ENCODE peak calls at places on chromosomes 5 and 9, in nine cellular contexts. One of them, this sample, is unnamed.

GRCh38 chr9:133280387-133280786 is 5.4 kb upstream of the ABO start:
- DNase-seq in fibroblast of the aortic adventitia: no peak
- DNase-seq in Panc1: no peak
- DNase-seq in sigmoid colon: no peak
- DNase-seq in SW480: no peak
- DNase-seq in NCI-H1105 treated with DMSO at 0.1 percent for 48 hours: no peak
- DNase-seq in stimulated activated CD8-positive, alpha-beta memory T cell treated with anti-CD3 and anti-CD28 coated beads, Interleukin-15, amount 100 ng/mL, for 24 hours: no peak
- DNase-seq in HT1080: no peak
- DNase-seq in Caco-2: peak
- DNase-seq in this sample: no peak

GRCh38 chr9:124659099-124659659 is 111.9 kb downstream of the NR6A1 start:
- DNase-seq in fibroblast of the aortic adventitia: peak
- DNase-seq in Panc1: no peak
- DNase-seq in sigmoid colon: peak
- DNase-seq in SW480: peak
- DNase-seq in NCI-H1105 treated with DMSO at 0.1 percent for 48 hours: peak
- DNase-seq in stimulated activated CD8-positive, alpha-beta memory T cell treated with anti-CD3 and anti-CD28 coated beads, Interleukin-15, amount 100 ng/mL, for 24 hours: no peak
- DNase-seq in HT1080: peak
- DNase-seq in Caco-2: peak
- DNase-seq in this sample: peak

GRCh38 chr5:112917453-112918005 is 4.5 kb downstream of the REEP5 start:
- DNase-seq in fibroblast of the aortic adventitia: no peak
- DNase-seq in Panc1: no peak
- DNase-seq in sigmoid colon: no peak
- DNase-seq in SW480: peak
- DNase-seq in NCI-H1105 treated with DMSO at 0.1 percent for 48 hours: no peak
- DNase-seq in stimulated activated CD8-positive, alpha-beta memory T cell treated with anti-CD3 and anti-CD28 coated beads, Interleukin-15, amount 100 ng/mL, for 24 hours: no peak
- DNase-seq in HT1080: no peak
- DNase-seq in Caco-2: peak
- DNase-seq in this sample: peak

GRCh38 chr9:90441814-90442213 is 200.8 kb downstream of the DIRAS2 start:
- DNase-seq in fibroblast of the aortic adventitia: no peak
- DNase-seq in Panc1: no peak
- DNase-seq in sigmoid colon: no peak
- DNase-seq in SW480: peak
- DNase-seq in NCI-H1105 treated with DMSO at 0.1 percent for 48 hours: peak
- DNase-seq in stimulated activated CD8-positive, alpha-beta memory T cell treated with anti-CD3 and anti-CD28 coated beads, Interleukin-15, amount 100 ng/mL, for 24 hours: no peak
- DNase-seq in HT1080: no peak
- DNase-seq in Caco-2: no peak
- DNase-seq in this sample: no peak

GRCh38 chr9:7791364-7791763 is 8.2 kb downstream of the DMAC1 start:
- DNase-seq in fibroblast of the aortic adventitia: no peak
- DNase-seq in Panc1: no peak
- DNase-seq in sigmoid colon: no peak
- DNase-seq in SW480: no peak
- DNase-seq in NCI-H1105 treated with DMSO at 0.1 percent for 48 hours: peak
- DNase-seq in stimulated activated CD8-positive, alpha-beta memory T cell treated with anti-CD3 and anti-CD28 coated beads, Interleukin-15, amount 100 ng/mL, for 24 hours: no peak
- DNase-seq in HT1080: no peak
- DNase-seq in Caco-2: no peak
- DNase-seq in this sample: no peak

GRCh38 chr9:107810493-107810931 is 320.9 kb upstream of the KLF4 start:
- DNase-seq in fibroblast of the aortic adventitia: no peak
- DNase-seq in Panc1: no peak
- DNase-seq in sigmoid colon: no peak
- DNase-seq in SW480: peak
- DNase-seq in NCI-H1105 treated with DMSO at 0.1 percent for 48 hours: no peak
- DNase-seq in stimulated activated CD8-positive, alpha-beta memory T cell treated with anti-CD3 and anti-CD28 coated beads, Interleukin-15, amount 100 ng/mL, for 24 hours: no peak
- DNase-seq in HT1080: peak
- DNase-seq in Caco-2: no peak
- DNase-seq in this sample: peak

GRCh38 chr5:118937393-118938061 is 50.8 kb downstream of the DTWD2 start:
- DNase-seq in fibroblast of the aortic adventitia: peak
- DNase-seq in Panc1: no peak
- DNase-seq in sigmoid colon: no peak
- DNase-seq in SW480: peak
- DNase-seq in NCI-H1105 treated with DMSO at 0.1 percent for 48 hours: no peak
- DNase-seq in stimulated activated CD8-positive, alpha-beta memory T cell treated with anti-CD3 and anti-CD28 coated beads, Interleukin-15, amount 100 ng/mL, for 24 hours: no peak
- DNase-seq in HT1080: peak
- DNase-seq in Caco-2: peak
- DNase-seq in this sample: peak

GRCh38 chr9:82074144-82074543 is 85.6 kb downstream of the SPATA31D1 start:
- DNase-seq in fibroblast of the aortic adventitia: no peak
- DNase-seq in Panc1: no peak
- DNase-seq in sigmoid colon: no peak
- DNase-seq in SW480: no peak
- DNase-seq in NCI-H1105 treated with DMSO at 0.1 percent for 48 hours: no peak
- DNase-seq in stimulated activated CD8-positive, alpha-beta memory T cell treated with anti-CD3 and anti-CD28 coated beads, Interleukin-15, amount 100 ng/mL, for 24 hours: no peak
- DNase-seq in HT1080: no peak
- DNase-seq in Caco-2: no peak
- DNase-seq in this sample: no peak

GRCh38 chr5:1311443-1312055 is 16.7 kb upstream of the TERT start:
- DNase-seq in fibroblast of the aortic adventitia: no peak
- DNase-seq in Panc1: no peak
- DNase-seq in sigmoid colon: no peak
- DNase-seq in SW480: no peak
- DNase-seq in NCI-H1105 treated with DMSO at 0.1 percent for 48 hours: no peak
- DNase-seq in stimulated activated CD8-positive, alpha-beta memory T cell treated with anti-CD3 and anti-CD28 coated beads, Interleukin-15, amount 100 ng/mL, for 24 hours: no peak
- DNase-seq in HT1080: no peak
- DNase-seq in Caco-2: no peak
- DNase-seq in this sample: no peak

GRCh38 chr9:38432922-38433510 is 8.8 kb upstream of the IGFBPL1 start:
- DNase-seq in fibroblast of the aortic adventitia: peak
- DNase-seq in Panc1: no peak
- DNase-seq in sigmoid colon: no peak
- DNase-seq in SW480: peak
- DNase-seq in NCI-H1105 treated with DMSO at 0.1 percent for 48 hours: peak
- DNase-seq in stimulated activated CD8-positive, alpha-beta memory T cell treated with anti-CD3 and anti-CD28 coated beads, Interleukin-15, amount 100 ng/mL, for 24 hours: no peak
- DNase-seq in HT1080: no peak
- DNase-seq in Caco-2: peak
- DNase-seq in this sample: peak

GRCh38 chr5:144202725-144203124 is 32.1 kb downstream of the KCTD16 start:
- DNase-seq in fibroblast of the aortic adventitia: no peak
- DNase-seq in Panc1: no peak
- DNase-seq in sigmoid colon: no peak
- DNase-seq in SW480: no peak
- DNase-seq in NCI-H1105 treated with DMSO at 0.1 percent for 48 hours: no peak
- DNase-seq in stimulated activated CD8-positive, alpha-beta memory T cell treated with anti-CD3 and anti-CD28 coated beads, Interleukin-15, amount 100 ng/mL, for 24 hours: no peak
- DNase-seq in HT1080: no peak
- DNase-seq in Caco-2: no peak
- DNase-seq in this sample: no peak

GRCh38 chr9:134850611-134851010 is 30.0 kb upstream of the FCN2 start:
- DNase-seq in fibroblast of the aortic adventitia: no peak
- DNase-seq in Panc1: no peak
- DNase-seq in sigmoid colon: no peak
- DNase-seq in SW480: no peak
- DNase-seq in NCI-H1105 treated with DMSO at 0.1 percent for 48 hours: no peak
- DNase-seq in stimulated activated CD8-positive, alpha-beta memory T cell treated with anti-CD3 and anti-CD28 coated beads, Interleukin-15, amount 100 ng/mL, for 24 hours: no peak
- DNase-seq in HT1080: no peak
- DNase-seq in Caco-2: no peak
- DNase-seq in this sample: no peak

GRCh38 chr5:78016831-78017529 is 240.8 kb upstream of the TBCA start:
- DNase-seq in fibroblast of the aortic adventitia: no peak
- DNase-seq in Panc1: no peak
- DNase-seq in sigmoid colon: no peak
- DNase-seq in SW480: no peak
- DNase-seq in NCI-H1105 treated with DMSO at 0.1 percent for 48 hours: peak
- DNase-seq in stimulated activated CD8-positive, alpha-beta memory T cell treated with anti-CD3 and anti-CD28 coated beads, Interleukin-15, amount 100 ng/mL, for 24 hours: no peak
- DNase-seq in HT1080: no peak
- DNase-seq in Caco-2: no peak
- DNase-seq in this sample: no peak

GRCh38 chr9:119963258-119963797 is 594.1 kb upstream of the BRINP1 start:
- DNase-seq in fibroblast of the aortic adventitia: peak
- DNase-seq in Panc1: no peak
- DNase-seq in sigmoid colon: no peak
- DNase-seq in SW480: peak
- DNase-seq in NCI-H1105 treated with DMSO at 0.1 percent for 48 hours: no peak
- DNase-seq in stimulated activated CD8-positive, alpha-beta memory T cell treated with anti-CD3 and anti-CD28 coated beads, Interleukin-15, amount 100 ng/mL, for 24 hours: no peak
- DNase-seq in HT1080: peak
- DNase-seq in Caco-2: peak
- DNase-seq in this sample: peak

GRCh38 chr5:126675338-126675737 is 74.6 kb downstream of the PHAX start:
- DNase-seq in fibroblast of the aortic adventitia: no peak
- DNase-seq in Panc1: no peak
- DNase-seq in sigmoid colon: no peak
- DNase-seq in SW480: no peak
- DNase-seq in NCI-H1105 treated with DMSO at 0.1 percent for 48 hours: no peak
- DNase-seq in stimulated activated CD8-positive, alpha-beta memory T cell treated with anti-CD3 and anti-CD28 coated beads, Interleukin-15, amount 100 ng/mL, for 24 hours: no peak
- DNase-seq in HT1080: no peak
- DNase-seq in Caco-2: no peak
- DNase-seq in this sample: no peak

GRCh38 chr9:137195525-137196220 is 4.9 kb downstream of the TPRN start:
- DNase-seq in fibroblast of the aortic adventitia: no peak
- DNase-seq in Panc1: no peak
- DNase-seq in sigmoid colon: no peak
- DNase-seq in SW480: no peak
- DNase-seq in NCI-H1105 treated with DMSO at 0.1 percent for 48 hours: peak
- DNase-seq in stimulated activated CD8-positive, alpha-beta memory T cell treated with anti-CD3 and anti-CD28 coated beads, Interleukin-15, amount 100 ng/mL, for 24 hours: no peak
- DNase-seq in HT1080: no peak
- DNase-seq in Caco-2: no peak
- DNase-seq in this sample: no peak

GRCh38 chr9:107269681-107270080 is 13.4 kb upstream of the RAD23B start:
- DNase-seq in fibroblast of the aortic adventitia: peak
- DNase-seq in Panc1: no peak
- DNase-seq in sigmoid colon: no peak
- DNase-seq in SW480: no peak
- DNase-seq in NCI-H1105 treated with DMSO at 0.1 percent for 48 hours: no peak
- DNase-seq in stimulated activated CD8-positive, alpha-beta memory T cell treated with anti-CD3 and anti-CD28 coated beads, Interleukin-15, amount 100 ng/mL, for 24 hours: no peak
- DNase-seq in HT1080: no peak
- DNase-seq in Caco-2: peak
- DNase-seq in this sample: peak

GRCh38 chr5:124057161-124057814 is 545.3 kb downstream of the CSNK1G3 start:
- DNase-seq in fibroblast of the aortic adventitia: no peak
- DNase-seq in Panc1: no peak
- DNase-seq in sigmoid colon: peak
- DNase-seq in SW480: peak
- DNase-seq in NCI-H1105 treated with DMSO at 0.1 percent for 48 hours: peak
- DNase-seq in stimulated activated CD8-positive, alpha-beta memory T cell treated with anti-CD3 and anti-CD28 coated beads, Interleukin-15, amount 100 ng/mL, for 24 hours: no peak
- DNase-seq in HT1080: no peak
- DNase-seq in Caco-2: no peak
- DNase-seq in this sample: no peak

GRCh38 chr5:66450988-66451387 is 145.2 kb upstream of the MAST4 start:
- DNase-seq in fibroblast of the aortic adventitia: no peak
- DNase-seq in Panc1: no peak
- DNase-seq in sigmoid colon: no peak
- DNase-seq in SW480: no peak
- DNase-seq in NCI-H1105 treated with DMSO at 0.1 percent for 48 hours: no peak
- DNase-seq in stimulated activated CD8-positive, alpha-beta memory T cell treated with anti-CD3 and anti-CD28 coated beads, Interleukin-15, amount 100 ng/mL, for 24 hours: no peak
- DNase-seq in HT1080: no peak
- DNase-seq in Caco-2: no peak
- DNase-seq in this sample: no peak

GRCh38 chr5:78779771-78780616 is 131.4 kb upstream of the LHFPL2 start:
- DNase-seq in fibroblast of the aortic adventitia: peak
- DNase-seq in Panc1: no peak
- DNase-seq in sigmoid colon: no peak
- DNase-seq in SW480: no peak
- DNase-seq in NCI-H1105 treated with DMSO at 0.1 percent for 48 hours: no peak
- DNase-seq in stimulated activated CD8-positive, alpha-beta memory T cell treated with anti-CD3 and anti-CD28 coated beads, Interleukin-15, amount 100 ng/mL, for 24 hours: no peak
- DNase-seq in HT1080: peak
- DNase-seq in Caco-2: no peak
- DNase-seq in this sample: peak

GRCh38 chr5:33379757-33380156 is 61.0 kb upstream of the TARS1 start:
- DNase-seq in fibroblast of the aortic adventitia: peak
- DNase-seq in Panc1: no peak
- DNase-seq in sigmoid colon: no peak
- DNase-seq in SW480: no peak
- DNase-seq in NCI-H1105 treated with DMSO at 0.1 percent for 48 hours: no peak
- DNase-seq in stimulated activated CD8-positive, alpha-beta memory T cell treated with anti-CD3 and anti-CD28 coated beads, Interleukin-15, amount 100 ng/mL, for 24 hours: no peak
- DNase-seq in HT1080: peak
- DNase-seq in Caco-2: peak
- DNase-seq in this sample: peak

GRCh38 chr5:52943285-52943684 is 45.9 kb upstream of the ITGA2 start:
- DNase-seq in fibroblast of the aortic adventitia: no peak
- DNase-seq in Panc1: no peak
- DNase-seq in sigmoid colon: no peak
- DNase-seq in SW480: no peak
- DNase-seq in NCI-H1105 treated with DMSO at 0.1 percent for 48 hours: no peak
- DNase-seq in stimulated activated CD8-positive, alpha-beta memory T cell treated with anti-CD3 and anti-CD28 coated beads, Interleukin-15, amount 100 ng/mL, for 24 hours: no peak
- DNase-seq in HT1080: no peak
- DNase-seq in Caco-2: no peak
- DNase-seq in this sample: peak

GRCh38 chr9:12980482-12980881 is 205.7 kb downstream of the LURAP1L start:
- DNase-seq in fibroblast of the aortic adventitia: no peak
- DNase-seq in Panc1: no peak
- DNase-seq in sigmoid colon: no peak
- DNase-seq in SW480: no peak
- DNase-seq in NCI-H1105 treated with DMSO at 0.1 percent for 48 hours: peak
- DNase-seq in stimulated activated CD8-positive, alpha-beta memory T cell treated with anti-CD3 and anti-CD28 coated beads, Interleukin-15, amount 100 ng/mL, for 24 hours: no peak
- DNase-seq in HT1080: no peak
- DNase-seq in Caco-2: no peak
- DNase-seq in this sample: no peak

GRCh38 chr9:20980713-20981481 is 50.5 kb downstream of the HACD4 start:
- DNase-seq in fibroblast of the aortic adventitia: peak
- DNase-seq in Panc1: no peak
- DNase-seq in sigmoid colon: no peak
- DNase-seq in SW480: no peak
- DNase-seq in NCI-H1105 treated with DMSO at 0.1 percent for 48 hours: no peak
- DNase-seq in stimulated activated CD8-positive, alpha-beta memory T cell treated with anti-CD3 and anti-CD28 coated beads, Interleukin-15, amount 100 ng/mL, for 24 hours: no peak
- DNase-seq in HT1080: peak
- DNase-seq in Caco-2: no peak
- DNase-seq in this sample: peak

GRCh38 chr5:35319231-35320002 is 89.1 kb upstream of the PRLR start:
- DNase-seq in fibroblast of the aortic adventitia: no peak
- DNase-seq in Panc1: no peak
- DNase-seq in sigmoid colon: peak
- DNase-seq in SW480: no peak
- DNase-seq in NCI-H1105 treated with DMSO at 0.1 percent for 48 hours: no peak
- DNase-seq in stimulated activated CD8-positive, alpha-beta memory T cell treated with anti-CD3 and anti-CD28 coated beads, Interleukin-15, amount 100 ng/mL, for 24 hours: peak
- DNase-seq in HT1080: peak
- DNase-seq in Caco-2: no peak
- DNase-seq in this sample: peak

GRCh38 chr5:158658439-158659230 is 441.1 kb downstream of the EBF1 start:
- DNase-seq in fibroblast of the aortic adventitia: peak
- DNase-seq in Panc1: no peak
- DNase-seq in sigmoid colon: no peak
- DNase-seq in SW480: no peak
- DNase-seq in NCI-H1105 treated with DMSO at 0.1 percent for 48 hours: no peak
- DNase-seq in stimulated activated CD8-positive, alpha-beta memory T cell treated with anti-CD3 and anti-CD28 coated beads, Interleukin-15, amount 100 ng/mL, for 24 hours: no peak
- DNase-seq in HT1080: no peak
- DNase-seq in Caco-2: no peak
- DNase-seq in this sample: peak

GRCh38 chr5:144195443-144195842 is 24.8 kb downstream of the KCTD16 start:
- DNase-seq in fibroblast of the aortic adventitia: no peak
- DNase-seq in Panc1: no peak
- DNase-seq in sigmoid colon: no peak
- DNase-seq in SW480: no peak
- DNase-seq in NCI-H1105 treated with DMSO at 0.1 percent for 48 hours: no peak
- DNase-seq in stimulated activated CD8-positive, alpha-beta memory T cell treated with anti-CD3 and anti-CD28 coated beads, Interleukin-15, amount 100 ng/mL, for 24 hours: no peak
- DNase-seq in HT1080: no peak
- DNase-seq in Caco-2: no peak
- DNase-seq in this sample: peak

GRCh38 chr5:131720714-131721113 is 76.1 kb downstream of the FNIP1 start:
- DNase-seq in fibroblast of the aortic adventitia: peak
- DNase-seq in Panc1: no peak
- DNase-seq in sigmoid colon: no peak
- DNase-seq in SW480: no peak
- DNase-seq in NCI-H1105 treated with DMSO at 0.1 percent for 48 hours: peak
- DNase-seq in stimulated activated CD8-positive, alpha-beta memory T cell treated with anti-CD3 and anti-CD28 coated beads, Interleukin-15, amount 100 ng/mL, for 24 hours: no peak
- DNase-seq in HT1080: no peak
- DNase-seq in Caco-2: no peak
- DNase-seq in this sample: peak

GRCh38 chr9:133074111-133074651 is 12.4 kb downstream of the CEL start:
- DNase-seq in fibroblast of the aortic adventitia: peak
- DNase-seq in Panc1: peak
- DNase-seq in sigmoid colon: no peak
- DNase-seq in SW480: no peak
- DNase-seq in NCI-H1105 treated with DMSO at 0.1 percent for 48 hours: no peak
- DNase-seq in stimulated activated CD8-positive, alpha-beta memory T cell treated with anti-CD3 and anti-CD28 coated beads, Interleukin-15, amount 100 ng/mL, for 24 hours: no peak
- DNase-seq in HT1080: no peak
- DNase-seq in Caco-2: no peak
- DNase-seq in this sample: peak

GRCh38 chr5:83767409-83767992 is 46.8 kb upstream of the HAPLN1 start:
- DNase-seq in fibroblast of the aortic adventitia: no peak
- DNase-seq in Panc1: no peak
- DNase-seq in sigmoid colon: no peak
- DNase-seq in SW480: no peak
- DNase-seq in NCI-H1105 treated with DMSO at 0.1 percent for 48 hours: no peak
- DNase-seq in stimulated activated CD8-positive, alpha-beta memory T cell treated with anti-CD3 and anti-CD28 coated beads, Interleukin-15, amount 100 ng/mL, for 24 hours: no peak
- DNase-seq in HT1080: peak
- DNase-seq in Caco-2: no peak
- DNase-seq in this sample: peak

GRCh38 chr5:159873680-159874079 is 42.6 kb upstream of the ADRA1B start:
- DNase-seq in fibroblast of the aortic adventitia: no peak
- DNase-seq in Panc1: no peak
- DNase-seq in sigmoid colon: no peak
- DNase-seq in SW480: peak
- DNase-seq in NCI-H1105 treated with DMSO at 0.1 percent for 48 hours: no peak
- DNase-seq in stimulated activated CD8-positive, alpha-beta memory T cell treated with anti-CD3 and anti-CD28 coated beads, Interleukin-15, amount 100 ng/mL, for 24 hours: no peak
- DNase-seq in HT1080: peak
- DNase-seq in Caco-2: no peak
- DNase-seq in this sample: peak